ENCODE peak calls at places on chromosomes 2 and 18, in four cellular contexts. One of them, this sample, is unnamed.

GRCh38 chr2:241224068-241224850 is 35.8 kb downstream of the ANO7 start:
- DNase-seq in IMR-90: peak; percentile 66
- DNase-seq in mesendoderm: peak; percentile 46
- DNase-seq in H1: no peak
- DNase-seq in this sample: no peak

GRCh38 chr2:166516712-166517303 is 22.8 kb upstream of the SCN7A start:
- DNase-seq in IMR-90: peak; percentile 40
- DNase-seq in mesendoderm: peak; percentile 33
- DNase-seq in H1: peak; percentile 45
- DNase-seq in this sample: no peak

GRCh38 chr2:75465317-75465998 is 95.3 kb downstream of the EVA1A start:
- DNase-seq in IMR-90: peak; percentile 55
- DNase-seq in mesendoderm: peak; percentile 26
- DNase-seq in H1: no peak
- DNase-seq in this sample: no peak

GRCh38 chr2:8714283-8714682 is 32.4 kb downstream of the ID2 start:
- DNase-seq in IMR-90: no peak
- DNase-seq in mesendoderm: no peak
- DNase-seq in H1: no peak
- DNase-seq in this sample: no peak

GRCh38 chr2:61786876-61787275 is 67.0 kb downstream of the FAM161A start:
- DNase-seq in IMR-90: no peak
- DNase-seq in mesendoderm: no peak
- DNase-seq in H1: no peak
- DNase-seq in this sample: no peak

GRCh38 chr2:212385241-212385640 is 153.4 kb downstream of the ERBB4 start:
- DNase-seq in IMR-90: no peak
- DNase-seq in mesendoderm: no peak
- DNase-seq in H1: no peak
- DNase-seq in this sample: no peak

GRCh38 chr2:176080540-176081355 is 3.0 kb downstream of the EVX2 start:
- DNase-seq in IMR-90: no peak
- DNase-seq in mesendoderm: peak; percentile 31
- DNase-seq in H1: peak; percentile 65
- DNase-seq in this sample: peak; percentile 58

GRCh38 chr2:30786923-30787685 is 20.1 kb downstream of the CAPN13 start:
- DNase-seq in IMR-90: no peak
- DNase-seq in mesendoderm: no peak
- DNase-seq in H1: peak; percentile 13
- DNase-seq in this sample: no peak

GRCh38 chr2:181123798-181124217 is 143.4 kb downstream of the UBE2E3 start:
- DNase-seq in IMR-90: no peak
- DNase-seq in mesendoderm: peak; percentile 57
- DNase-seq in H1: no peak
- DNase-seq in this sample: no peak

GRCh38 chr2:240895656-240896388 is at the start of gene MAB21L4:
- DNase-seq in IMR-90: no peak
- DNase-seq in mesendoderm: peak; percentile 77
- DNase-seq in H1: no peak
- DNase-seq in this sample: no peak

GRCh38 chr2:60551241-60552095 is 2.0 kb downstream of the BCL11A start:
- DNase-seq in IMR-90: no peak
- DNase-seq in mesendoderm: peak; percentile 79
- DNase-seq in H1: peak; percentile 64
- DNase-seq in this sample: peak; percentile 63

GRCh38 chr2:153715218-153715617 is 156.5 kb upstream of the GALNT13 start:
- DNase-seq in IMR-90: no peak
- DNase-seq in mesendoderm: no peak
- DNase-seq in H1: no peak
- DNase-seq in this sample: peak; percentile 28

GRCh38 chr18:1732143-1732542 is 827.5 kb downstream of the ADCYAP1 start:
- DNase-seq in IMR-90: no peak
- DNase-seq in mesendoderm: peak; percentile 29
- DNase-seq in H1: no peak
- DNase-seq in this sample: no peak

GRCh38 chr2:224110811-224111210 is 71.7 kb upstream of the SERPINE2 start:
- DNase-seq in IMR-90: no peak
- DNase-seq in mesendoderm: no peak
- DNase-seq in H1: no peak
- DNase-seq in this sample: no peak

GRCh38 chr18:44823782-44824181 is 143.1 kb downstream of the SETBP1 start:
- DNase-seq in IMR-90: peak; percentile 29
- DNase-seq in mesendoderm: no peak
- DNase-seq in H1: no peak
- DNase-seq in this sample: no peak

GRCh38 chr18:41073372-41073954 is 881.6 kb upstream of the PIK3C3 start:
- DNase-seq in IMR-90: peak; percentile 90
- DNase-seq in mesendoderm: no peak
- DNase-seq in H1: no peak
- DNase-seq in this sample: no peak

GRCh38 chr2:203670939-203671338 is 35.5 kb upstream of the CD28 start:
- DNase-seq in IMR-90: peak; percentile 53
- DNase-seq in mesendoderm: no peak
- DNase-seq in H1: no peak
- DNase-seq in this sample: no peak

GRCh38 chr2:29115797-29116781 is 874 bp downstream of the CLIP4 start:
- DNase-seq in IMR-90: peak; percentile 85
- DNase-seq in mesendoderm: peak; percentile 30
- DNase-seq in H1: no peak
- DNase-seq in this sample: peak; percentile 37

GRCh38 chr2:164841719-164842623 is at the start of gene COBLL1:
- DNase-seq in IMR-90: peak; percentile 41
- DNase-seq in mesendoderm: peak; percentile 93
- DNase-seq in H1: peak; percentile 93
- DNase-seq in this sample: peak; percentile 91

GRCh38 chr18:79586436-79587297 is 92.9 kb upstream of the CTDP1 start:
- DNase-seq in IMR-90: no peak
- DNase-seq in mesendoderm: no peak
- DNase-seq in H1: no peak
- DNase-seq in this sample: peak; percentile 19

GRCh38 chr2:43333096-43333655 is 106.8 kb upstream of the ZFP36L2 start:
- DNase-seq in IMR-90: no peak
- DNase-seq in mesendoderm: no peak
- DNase-seq in H1: no peak
- DNase-seq in this sample: no peak

GRCh38 chr2:233839447-233839820 is 14.9 kb downstream of the HJURP start:
- DNase-seq in IMR-90: no peak
- DNase-seq in mesendoderm: no peak
- DNase-seq in H1: peak; percentile 39
- DNase-seq in this sample: no peak

GRCh38 chr2:7552825-7553550 is 635.8 kb downstream of the RNF144A start:
- DNase-seq in IMR-90: no peak
- DNase-seq in mesendoderm: peak; percentile 14
- DNase-seq in H1: no peak
- DNase-seq in this sample: no peak
- H3K56ac ChIP-seq in IMR-90: no peak overlapping the region
- H3K56ac ChIP-seq in mesendoderm: no peak overlapping the region
- H3K56ac ChIP-seq in H1: no peak overlapping the region
- H3K56ac ChIP-seq in this sample: no peak overlapping the region

DNA sequence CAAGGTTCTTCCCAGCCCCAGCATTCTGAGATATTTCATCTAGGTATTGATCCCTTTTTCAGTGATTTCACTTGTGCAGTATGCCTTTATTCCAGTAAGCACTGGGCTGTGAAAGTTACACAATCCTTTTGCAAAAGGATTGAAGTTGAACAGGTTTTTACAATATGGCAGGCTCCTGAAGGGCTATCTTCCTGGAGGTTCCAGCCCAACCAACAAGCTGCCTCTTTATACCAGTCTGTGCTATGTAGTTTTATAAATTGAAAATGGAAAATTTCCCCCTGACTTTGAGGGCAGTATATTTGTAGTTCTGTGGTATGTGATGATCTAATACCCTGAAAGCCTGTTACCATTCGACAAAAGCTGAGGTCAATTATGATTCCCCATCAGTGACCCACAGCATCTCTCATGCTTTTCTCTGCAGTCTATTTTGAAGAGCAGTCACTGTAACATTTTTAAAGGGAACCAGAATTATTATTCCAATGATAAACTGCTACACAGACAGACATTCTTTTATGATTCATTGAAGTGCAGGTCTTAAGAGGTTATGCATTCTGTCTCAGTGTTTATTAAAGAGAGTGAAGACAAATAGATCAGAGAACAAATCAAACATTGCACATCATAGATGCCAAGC is 35.2 kb upstream of the STPG4 start:
- DNase-seq in IMR-90: peak; percentile 84
- DNase-seq in mesendoderm: no peak
- DNase-seq in H1: no peak
- DNase-seq in this sample: no peak
- H4K5ac ChIP-seq in IMR-90: peak overlapping the region; percentile 33
- H4K5ac ChIP-seq in mesendoderm: no peak overlapping the region
- H4K5ac ChIP-seq in H1: no peak overlapping the region
- H4K5ac ChIP-seq in this sample: no peak overlapping the region

GRCh38 chr2:98517636-98518035 is 73.0 kb downstream of the INPP4A start:
- DNase-seq in IMR-90: no peak
- DNase-seq in mesendoderm: no peak
- DNase-seq in H1: no peak
- DNase-seq in this sample: no peak
- H3K4me1 ChIP-seq in IMR-90: peaks cover 6% of the 10 kb centered on the region
- H3K4me1 ChIP-seq in mesendoderm: peaks cover 25% of the 10 kb centered on the region
- H3K4me1 ChIP-seq in H1: no peaks in the 10 kb centered on the region
- H3K4me1 ChIP-seq in this sample: no peaks in the 10 kb centered on the region

DNA sequence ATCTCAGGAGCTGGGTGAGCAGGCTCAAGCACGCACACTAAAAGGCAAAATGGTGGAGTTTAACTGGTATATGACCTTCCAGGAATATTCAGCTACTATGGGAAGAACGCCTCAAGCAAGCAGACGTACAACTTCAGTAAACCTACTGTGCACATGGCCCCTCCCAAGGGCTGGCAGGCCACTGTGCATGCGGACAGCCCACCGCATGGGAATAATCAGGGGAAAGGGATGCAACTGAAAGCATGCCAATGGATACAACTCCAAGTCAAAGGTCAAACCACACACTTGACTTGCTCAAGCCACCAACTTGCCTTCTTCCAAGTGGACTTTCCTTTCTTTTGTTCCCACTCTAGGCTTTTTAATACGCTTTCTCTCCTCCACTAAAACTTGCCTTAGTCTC is 121.6 kb upstream of the SNTG2 start:
- DNase-seq in IMR-90: no peak
- DNase-seq in mesendoderm: no peak
- DNase-seq in H1: no peak
- DNase-seq in this sample: peak; percentile 18
- H3K56ac ChIP-seq in IMR-90: no peak overlapping the region
- H3K56ac ChIP-seq in mesendoderm: no peak overlapping the region
- H3K56ac ChIP-seq in H1: no peak overlapping the region
- H3K56ac ChIP-seq in this sample: no peak overlapping the region

DNA sequence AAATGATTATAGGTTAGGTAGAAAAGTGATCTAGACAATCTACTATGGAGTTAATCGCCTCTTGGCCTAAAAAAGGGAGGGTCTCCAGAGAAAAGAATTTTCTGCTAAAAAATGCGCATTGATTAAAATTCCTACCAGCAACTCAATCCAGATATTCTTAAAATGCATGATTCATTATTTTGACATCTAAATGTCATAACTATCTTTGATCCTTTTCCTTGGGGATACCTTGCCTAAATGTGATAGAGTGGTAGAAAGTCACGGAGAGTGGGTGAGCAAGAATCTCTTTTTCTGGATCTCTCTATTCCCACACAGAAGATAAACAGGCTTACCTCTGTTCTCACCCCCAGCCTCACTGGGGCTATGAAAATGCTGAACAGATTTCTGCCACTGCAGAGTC is 6.0 kb upstream of the ASXL3 start:
- DNase-seq in IMR-90: no peak
- DNase-seq in mesendoderm: no peak
- DNase-seq in H1: no peak
- DNase-seq in this sample: no peak
- H4K5ac ChIP-seq in IMR-90: no peak overlapping the region
- H4K5ac ChIP-seq in mesendoderm: no peak overlapping the region
- H4K5ac ChIP-seq in H1: no peak overlapping the region
- H4K5ac ChIP-seq in this sample: no peak overlapping the region

GRCh38 chr2:113216321-113216720 is 42.5 kb downstream of the PSD4 start:
- DNase-seq in IMR-90: no peak
- DNase-seq in mesendoderm: no peak
- DNase-seq in H1: no peak
- DNase-seq in this sample: no peak

GRCh38 chr2:113211226-113212105 is 37.7 kb downstream of the PSD4 start:
- DNase-seq in IMR-90: peak; percentile 49
- DNase-seq in mesendoderm: peak; percentile 47
- DNase-seq in H1: no peak
- DNase-seq in this sample: no peak

GRCh38 chr2:113213061-113213930 is 39.5 kb downstream of the PSD4 start:
- DNase-seq in IMR-90: no peak
- DNase-seq in mesendoderm: no peak
- DNase-seq in H1: no peak
- DNase-seq in this sample: no peak

GRCh38 chr2:113212245-113213060 is 38.7 kb downstream of the PSD4 start:
- DNase-seq in IMR-90: no peak
- DNase-seq in mesendoderm: no peak
- DNase-seq in H1: no peak
- DNase-seq in this sample: no peak

GRCh38 chr2:113214141-113214540 is 40.4 kb downstream of the PSD4 start:
- DNase-seq in IMR-90: no peak
- DNase-seq in mesendoderm: no peak
- DNase-seq in H1: no peak
- DNase-seq in this sample: no peak
- H3K4me1 ChIP-seq in IMR-90: peaks cover 11% of the 10 kb centered on the region
- H3K4me1 ChIP-seq in mesendoderm: peaks cover 5% of the 10 kb centered on the region
- H3K4me1 ChIP-seq in H1: peaks cover 5% of the 10 kb centered on the region
- H3K4me1 ChIP-seq in this sample: no peaks in the 10 kb centered on the region

GRCh38 chr2:200899482-200899881 is 10.3 kb downstream of the NIF3L1 start:
- DNase-seq in IMR-90: no peak
- DNase-seq in mesendoderm: no peak
- DNase-seq in H1: no peak
- DNase-seq in this sample: no peak
- H3K56ac ChIP-seq in IMR-90: no peak overlapping the region
- H3K56ac ChIP-seq in mesendoderm: no peak overlapping the region
- H3K56ac ChIP-seq in H1: no peak overlapping the region
- H3K56ac ChIP-seq in this sample: no peak overlapping the region